ENCODE peak calls at places on chromosomes 6 and 20, in eight cellular contexts. X, S, E, P, Z, F, U and R are unnamed samples.

GRCh38 chr6:154302111-154302752 is 54.4 kb downstream of the IPCEF1 start:
- DNase-seq in X (peak), E (no peak), Z (no peak), F (peak), P (no peak), U (peak), S (no peak), R (no peak)

GRCh38 chr6:32204268-32204715 is 11.8 kb upstream of the GPSM3 start:
- DNase-seq in P (no peak), U (no peak), F (no peak), X (no peak), S (no peak), Z (no peak), E (no peak), R (no peak)

GRCh38 chr20:37939701-37940151 is 36.8 kb downstream of the VSTM2L start:
- DNase-seq in P (no peak), Z (no peak), X (no peak), U (no peak), F (no peak), E (no peak), S (peak), R (no peak)

GRCh38 chr20:33419140-33419974 is 18.0 kb upstream of the CDK5RAP1 start:
- DNase-seq in F (no peak), X (no peak), E (no peak), P (peak), Z (no peak), U (no peak), S (no peak), R (no peak)

GRCh38 chr6:122365775-122366403 is 33.6 kb upstream of the HSF2 start:
- DNase-seq in P (no peak), X (no peak), F (no peak), U (no peak), E (no peak), S (no peak), Z (no peak), R (no peak)

GRCh38 chr6:130675072-130675471 is 152.1 kb upstream of the SMLR1 start:
- DNase-seq in E (no peak), U (no peak), F (no peak), S (peak), X (no peak), Z (no peak), P (no peak), R (no peak)

GRCh38 chr6:164098857-164099534 is 684.5 kb downstream of the QKI start:
- DNase-seq in F (peak), Z (no peak), S (peak), U (no peak), E (no peak), P (no peak), X (no peak), R (no peak)

GRCh38 chr6:4611441-4612129 is 164.6 kb upstream of the CDYL start:
- DNase-seq in Z (no peak), F (no peak), P (no peak), X (no peak), U (no peak), S (no peak), E (peak), R (no peak)

GRCh38 chr20:6501061-6501460 is 266.4 kb upstream of the BMP2 start:
- DNase-seq in X (no peak), S (no peak), E (no peak), Z (no peak), F (no peak), P (no peak), U (no peak), R (no peak)

GRCh38 chr6:21906826-21907225 is 313.3 kb downstream of the SOX4 start:
- DNase-seq in P (no peak), Z (no peak), E (no peak), F (no peak), S (no peak), X (no peak), U (no peak), R (no peak)

GRCh38 chr6:21905531-21905930 is 312.0 kb downstream of the SOX4 start:
- DNase-seq in F (no peak), Z (no peak), P (no peak), E (no peak), X (no peak), U (no peak), S (no peak), R (no peak)

GRCh38 chr6:21908117-21908848 is 314.7 kb downstream of the SOX4 start:
- DNase-seq in S (no peak), X (no peak), P (no peak), E (no peak), Z (no peak), U (no peak), F (no peak), R (no peak)

GRCh38 chr6:21909321-21909720 is 315.8 kb downstream of the SOX4 start:
- DNase-seq in P (no peak), S (no peak), Z (no peak), E (no peak), F (no peak), X (no peak), U (no peak), R (no peak)

DNA sequence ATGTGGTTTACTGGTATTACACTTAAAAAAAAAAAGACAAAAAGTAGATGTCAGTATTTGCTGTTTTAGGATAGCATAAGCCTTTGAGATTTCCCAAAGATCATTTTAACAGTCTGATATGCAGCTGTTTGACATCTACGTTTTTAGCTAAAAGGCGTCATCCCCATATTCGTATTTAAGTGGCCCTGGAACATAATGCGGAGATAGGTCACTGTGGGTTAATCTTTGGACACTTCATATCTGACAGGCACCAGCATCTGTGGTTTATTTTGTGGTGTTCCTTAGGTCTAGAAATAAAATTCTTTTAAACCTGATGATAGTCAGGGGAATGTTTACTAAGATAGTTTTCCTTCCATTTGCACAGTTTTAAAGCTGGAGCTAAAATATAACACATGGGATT is 313.7 kb downstream of the SOX4 start:
- DNase-seq in Z (no peak), F (no peak), E (no peak), S (no peak), X (no peak), P (no peak), U (no peak), R (no peak)
- TF ChIP-seq POLR2A in Z (no peak), F (no peak), E (no peak), S (no peak), X (no peak), P (no peak), U (no peak), R (no peak)

GRCh38 chr6:31125162-31125561 is 4.9 kb upstream of the CDSN start:
- DNase-seq in Z (no peak), P (peak), S (peak), F (no peak), U (no peak), E (peak), X (no peak), R (no peak)

GRCh38 chr6:31128093-31128676 is 7.9 kb upstream of the CDSN start:
- DNase-seq in X (peak), E (no peak), Z (peak), P (peak), U (peak), F (peak), S (peak), R (peak)

GRCh38 chr6:31125586-31126363 is 5.5 kb upstream of the CDSN start:
- DNase-seq in Z (peak), E (no peak), U (no peak), F (no peak), P (no peak), S (no peak), X (no peak), R (no peak)

GRCh38 chr6:31129130-31129529 is 8.9 kb upstream of the CDSN start:
- DNase-seq in F (no peak), Z (no peak), U (no peak), P (no peak), E (no peak), S (no peak), X (no peak), R (no peak)

DNA sequence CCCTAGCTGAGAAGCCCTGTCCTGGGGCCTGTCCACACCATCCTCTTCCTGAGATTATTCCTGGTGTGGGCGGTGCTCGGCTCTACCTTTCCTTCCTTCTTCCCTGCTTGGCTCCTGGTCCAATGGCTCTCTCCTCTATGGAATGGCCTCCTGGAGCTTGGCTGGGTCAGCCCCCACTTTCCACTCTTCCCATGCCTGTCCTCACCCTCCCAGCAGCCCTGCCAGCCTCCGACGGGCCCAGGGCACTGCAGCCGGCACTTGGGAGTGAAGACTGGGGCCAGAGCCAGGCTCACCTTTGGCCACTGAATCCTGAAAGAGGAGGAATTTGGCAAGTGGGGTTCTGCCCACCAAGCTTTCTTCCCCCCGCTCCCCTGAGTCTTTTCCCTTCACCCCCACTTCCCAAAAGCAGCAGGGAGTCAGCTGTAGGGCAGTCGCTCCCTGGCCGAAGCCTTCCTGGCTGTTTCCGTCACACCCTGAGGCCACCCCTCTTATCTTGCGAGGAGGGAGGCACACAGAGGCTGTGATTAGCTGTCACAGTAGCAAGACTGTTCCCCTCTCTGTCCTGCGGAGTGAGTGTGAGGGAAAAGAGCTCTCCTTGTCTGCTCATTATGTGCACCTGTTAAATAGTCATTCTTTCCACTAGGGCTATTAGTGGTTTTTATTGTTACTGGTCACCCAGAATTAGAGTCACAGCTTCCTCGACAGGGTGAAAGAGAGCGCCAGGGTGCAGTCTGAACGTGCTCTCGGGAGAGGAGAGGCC is 6.3 kb upstream of the CDSN start:
- DNase-seq in P (no peak), Z (no peak), E (no peak), X (no peak), F (no peak), U (no peak), S (peak), R (no peak)
- TF ChIP-seq EP300 in P (no peak), Z (no peak), E (no peak), X (no peak), F (no peak), U (no peak), S (no peak), R (no peak)

GRCh38 chr6:2790588-2790987 is 25.4 kb downstream of the WRNIP1 start:
- DNase-seq in X (no peak), Z (peak), U (no peak), E (no peak), P (no peak), S (no peak), F (no peak), R (no peak)
- H3K4me3 ChIP-seq in X (no peak), Z (no peak), U (no peak), E (no peak), P (no peak), S (no peak), F (no peak), R (no peak)

GRCh38 chr20:12201289-12201991 is 283.7 kb downstream of the BTBD3 start:
- DNase-seq in P (no peak), S (no peak), Z (no peak), U (no peak), F (no peak), E (no peak), X (no peak), R (no peak)

GRCh38 chr20:12199703-12200102 is 282.0 kb downstream of the BTBD3 start:
- DNase-seq in F (no peak), S (no peak), U (no peak), P (no peak), X (no peak), Z (no peak), E (no peak), R (no peak)

GRCh38 chr20:12207875-12208274 is 290.2 kb downstream of the BTBD3 start:
- DNase-seq in E (no peak), S (peak), U (no peak), F (no peak), P (no peak), X (no peak), Z (peak), R (no peak)

GRCh38 chr20:12203981-12204380 is 286.3 kb downstream of the BTBD3 start:
- DNase-seq in S (no peak), E (no peak), F (no peak), Z (no peak), X (no peak), U (no peak), P (no peak), R (no peak)

GRCh38 chr20:12203399-12203798 is 285.7 kb downstream of the BTBD3 start:
- DNase-seq in S (no peak), P (no peak), X (no peak), F (no peak), E (no peak), U (no peak), Z (no peak), R (no peak)
- TF ChIP-seq POLR2A in S (no peak), P (no peak), X (no peak), F (no peak), E (no peak), U (no peak), Z (no peak), R (no peak)

GRCh38 chr20:11919046-11919445 is 1.4 kb downstream of the BTBD3 start:
- DNase-seq in E (no peak), X (no peak), F (peak), Z (no peak), S (peak), P (no peak), U (no peak), R (no peak)
- TF ChIP-seq EP300 in E (no peak), X (no peak), F (no peak), Z (no peak), S (no peak), P (no peak), U (no peak), R (no peak)

GRCh38 chr20:51313275-51313898 is 229.1 kb downstream of the NFATC2 start:
- DNase-seq in S (no peak), P (no peak), U (no peak), Z (no peak), E (no peak), X (no peak), F (no peak), R (no peak)

GRCh38 chr20:51310216-51310615 is 232.3 kb downstream of the NFATC2 start:
- DNase-seq in U (no peak), Z (no peak), F (no peak), E (no peak), S (no peak), P (no peak), X (no peak), R (no peak)

GRCh38 chr20:51312480-51312783 is 230.1 kb downstream of the NFATC2 start:
- DNase-seq in X (no peak), E (no peak), S (no peak), Z (no peak), U (no peak), F (no peak), P (no peak), R (no peak)

GRCh38 chr20:51309128-51309527 is 233.4 kb downstream of the NFATC2 start:
- DNase-seq in Z (no peak), S (no peak), X (no peak), P (no peak), E (no peak), U (no peak), F (no peak), R (no peak)

DNA sequence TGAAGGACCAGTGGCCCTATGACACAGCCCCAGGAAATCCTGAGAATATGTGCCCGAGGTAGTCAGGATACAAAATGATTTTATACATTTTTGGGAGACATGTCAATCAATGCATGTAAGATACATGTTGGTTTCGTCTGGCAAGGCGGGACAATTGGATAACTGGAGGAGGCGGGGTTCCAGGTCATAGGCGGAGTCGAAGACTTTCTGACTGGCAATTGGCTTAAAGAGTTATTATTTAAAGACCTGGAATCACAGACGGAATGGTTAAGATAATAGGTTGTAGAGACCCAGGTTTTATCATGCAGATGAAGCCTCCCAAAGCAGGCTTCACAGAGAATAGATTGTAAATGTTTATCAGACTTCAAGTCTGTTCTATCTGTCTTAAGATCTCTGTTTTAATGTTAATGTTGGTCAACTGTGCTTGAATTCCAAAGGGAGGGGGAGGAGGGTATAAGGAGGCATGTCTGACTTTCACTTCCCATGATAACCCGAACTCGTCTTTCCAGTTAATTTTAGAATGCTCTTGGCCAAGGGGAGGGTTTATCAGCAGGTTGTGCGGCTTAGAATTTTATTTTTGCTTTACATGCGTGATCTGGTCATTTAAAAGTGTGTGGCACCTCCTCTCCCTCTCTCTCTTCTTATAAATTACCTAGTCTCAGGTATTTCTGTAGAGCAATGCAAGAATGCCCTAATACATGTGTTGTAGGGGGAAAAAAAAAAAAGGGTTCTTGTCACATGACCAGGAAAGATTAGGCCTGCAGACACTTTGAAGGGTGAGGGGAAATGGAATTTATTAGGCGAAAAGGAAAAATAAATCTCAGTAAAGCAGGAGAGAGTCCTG is 230.7 kb downstream of the NFATC2 start:
- DNase-seq in E (no peak), P (no peak), X (no peak), Z (no peak), S (no peak), F (no peak), U (no peak), R (no peak)
- H3K4me3 ChIP-seq in E (no peak), P (no peak), X (no peak), Z (no peak), S (no peak), F (no peak), U (no peak), R (no peak)

GRCh38 chr20:50519036-50519780 is 9.0 kb downstream of the PTPN1 start:
- DNase-seq in P (no peak), F (no peak), U (peak), X (no peak), Z (no peak), S (no peak), E (no peak), R (no peak)
- TF ChIP-seq POLR2A in P (no peak), F (peak), U (peak), X (no peak), Z (no peak), S (no peak), E (no peak), R (no peak)

DNA sequence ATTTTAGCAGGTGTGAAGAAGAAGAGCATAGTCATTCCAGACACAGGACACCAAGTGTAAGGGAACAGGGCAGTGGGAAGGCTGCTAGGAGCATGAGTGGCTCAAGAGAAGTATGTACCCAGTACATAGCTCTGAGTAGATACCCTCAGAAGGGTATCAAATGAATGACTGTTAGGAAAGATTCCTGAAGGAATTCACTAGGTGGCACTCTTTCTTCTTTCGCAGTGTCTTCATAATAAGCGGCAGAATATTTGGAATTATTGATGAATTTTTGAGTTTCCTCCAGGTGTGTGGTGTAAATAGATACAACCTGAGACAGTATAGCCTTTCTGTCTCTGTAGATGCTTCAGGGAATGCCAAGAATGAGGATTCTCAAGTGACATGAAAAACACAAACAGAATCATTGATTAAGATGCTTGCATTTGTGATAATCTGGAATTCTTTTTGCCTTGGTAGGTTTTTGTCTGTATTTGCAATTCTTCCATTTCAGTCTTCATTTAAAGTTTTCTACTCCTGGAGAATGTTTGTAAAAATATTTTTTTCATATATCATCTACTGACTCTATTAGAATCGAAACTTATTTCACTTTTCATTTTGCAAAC is 264.3 kb upstream of the RIMS1 start:
- DNase-seq in U (no peak), Z (no peak), P (no peak), X (no peak), E (no peak), S (no peak), F (no peak), R (no peak)
- TF ChIP-seq EP300 in U (no peak), Z (no peak), P (no peak), X (no peak), E (no peak), S (no peak), F (no peak), R (no peak)